ENCODE peak calls at places on chromosomes 6 and 20, in five cellular contexts. I is activated effector memory CD4-positive, alpha-beta T cell treated with anti-CD3 and anti-CD28 coated beads, Interleukin-2, amount 50 U/mL, for 16 hours; O is bronchial epithelial cell; S is C1 segment of cervical spinal cord; H is cardiac fibroblast. J is an unnamed sample.

GRCh38 chr6:135675862-135676261 is 175.6 kb upstream of the PDE7B start:
- DNase-seq in I (no peak), O (peak), S (no peak), H (peak), J (peak)

GRCh38 chr6:142601427-142601826 is 299.6 kb downstream of the ADGRG6 start:
- DNase-seq in I (no peak), O (no peak), S (no peak), H (no peak), J (no peak)

GRCh38 chr20:32509639-32510066 is 75.5 kb downstream of the NOL4L start:
- DNase-seq in I (peak), O (no peak), S (no peak), H (no peak), J (peak)

GRCh38 chr20:60512436-60512835 is 554.2 kb downstream of the CDH26 start:
- DNase-seq in I (no peak), O (peak), S (no peak), H (peak), J (peak)

GRCh38 chr6:8029243-8029870 is 34.8 kb downstream of the BLOC1S5 start:
- DNase-seq in I (no peak), O (no peak), S (no peak), H (peak), J (peak)

GRCh38 chr6:147870745-147871144 is 362.3 kb downstream of the SAMD5 start:
- DNase-seq in I (no peak), O (no peak), S (no peak), H (no peak), J (no peak)

GRCh38 chr6:154457881-154458284 is 52.6 kb downstream of the CNKSR3 start:
- DNase-seq in I (no peak), O (peak), S (no peak), H (no peak), J (no peak)

GRCh38 chr20:19699132-19699971 is 58.7 kb upstream of the RIN2 start:
- DNase-seq in I (no peak), O (peak), S (no peak), H (peak), J (peak)

GRCh38 chr6:162343902-162344226 is 383.7 kb downstream of the PRKN start:
- DNase-seq in I (no peak), O (no peak), S (no peak), H (peak), J (peak)